ENCODE peak calls at places on chromosome 13, in six cellular contexts. A, F, I, D, O and S are unnamed samples.

GRCh38 chr13:84543976-84544375 is 661.7 kb upstream of the SLITRK1 start:
- DNase-seq in O (no peak), I (no peak), F (no peak), D (no peak), A (no peak), S (no peak)

GRCh38 chr13:47478985-47479384 is 522.1 kb downstream of the SUCLA2 start:
- DNase-seq in I (no peak), D (no peak), F (no peak), O (no peak), A (no peak), S (no peak)

GRCh38 chr13:99218545-99218944 is 17.9 kb downstream of the UBAC2 start:
- DNase-seq in F (no peak), D (peak; percentile 46), O (no peak), A (no peak), I (no peak), S (no peak)

GRCh38 chr13:113548778-113549621 is 35.6 kb upstream of the TFDP1 start:
- DNase-seq in A (no peak), O (peak; percentile 47), F (no peak), D (no peak), I (no peak), S (no peak)

GRCh38 chr13:74288361-74288911 is 154.2 kb upstream of the KLF12 start:
- DNase-seq in O (peak; percentile 59), F (no peak), D (peak; percentile 51), I (no peak), A (peak; percentile 48), S (no peak)

GRCh38 chr13:94601446-94602431 is at the start of gene GPR180:
- DNase-seq in I (peak; percentile 100), A (peak; percentile 88), D (peak; percentile 98), F (peak; percentile 26), O (peak; percentile 98), S (peak; percentile 93)

GRCh38 chr13:108427355-108427754 is 157.8 kb downstream of the TNFSF13B start:
- DNase-seq in F (no peak), D (no peak), O (no peak), I (peak; percentile 35), A (no peak), S (no peak)

GRCh38 chr13:100533588-100534041 is 55.0 kb downstream of the GGACT start:
- DNase-seq in A (no peak), F (no peak), I (no peak), D (no peak), O (peak; percentile 39), S (no peak)

GRCh38 chr13:43804461-43805070 is 17.8 kb upstream of the ENOX1 start:
- DNase-seq in F (no peak), A (peak; percentile 46), I (peak; percentile 70), O (no peak), D (no peak), S (peak; percentile 20)

GRCh38 chr13:113417836-113418721 is 35.2 kb downstream of the ADPRHL1 start:
- DNase-seq in F (no peak), D (no peak), O (no peak), I (no peak), A (no peak), S (no peak)

GRCh38 chr13:60074397-60074796 is 89.3 kb downstream of the DIAPH3 start:
- DNase-seq in A (no peak), O (no peak), F (no peak), I (peak; percentile 8), D (no peak), S (no peak)

GRCh38 chr13:66780814-66781213 is 449.3 kb downstream of the PCDH9 start:
- DNase-seq in F (no peak), A (no peak), O (no peak), I (peak; percentile 15), D (no peak), S (no peak)

GRCh38 chr13:46570273-46570672 is 17.3 kb downstream of the LRCH1 start:
- DNase-seq in O (no peak), D (no peak), A (no peak), F (no peak), I (no peak), S (no peak)

GRCh38 chr13:113393226-113393571 is 29.3 kb upstream of the GRTP1 start:
- DNase-seq in O (no peak), D (no peak), A (no peak), F (no peak), I (no peak), S (no peak)

GRCh38 chr13:69761581-69761980 is 346.0 kb upstream of the ATXN8OS start:
- DNase-seq in D (no peak), F (no peak), O (no peak), A (no peak), I (no peak), S (no peak)

GRCh38 chr13:40672310-40673060 is 6.0 kb upstream of the FOXO1 start:
- DNase-seq in O (no peak), D (no peak), I (peak; percentile 82), F (no peak), A (no peak), S (no peak)

GRCh38 chr13:50936681-50937080 is 27.1 kb downstream of the RNASEH2B start:
- DNase-seq in D (no peak), F (no peak), O (no peak), A (no peak), I (peak; percentile 78), S (no peak)

GRCh38 chr13:29937836-29938235 is 87.4 kb upstream of the UBL3 start:
- DNase-seq in A (peak; percentile 43), I (no peak), D (no peak), O (no peak), F (no peak), S (no peak)

GRCh38 chr13:73598021-73598712 is 536.0 kb downstream of the KLF12 start:
- DNase-seq in D (no peak), F (no peak), A (no peak), I (peak; percentile 57), O (no peak), S (no peak)

GRCh38 chr13:89343165-89343564 is 1672.0 kb downstream of the SLITRK5 start:
- DNase-seq in D (no peak), A (no peak), I (no peak), F (no peak), O (no peak), S (no peak)

GRCh38 chr13:42484396-42484795 is 89.6 kb upstream of the TNFSF11 start:
- DNase-seq in O (no peak), F (no peak), I (no peak), D (no peak), A (no peak), S (no peak)

GRCh38 chr13:67341406-67341805 is 111.3 kb upstream of the PCDH9 start:
- DNase-seq in I (no peak), F (no peak), O (no peak), A (no peak), D (no peak), S (no peak)

GRCh38 chr13:33204130-33204927 is 81.2 kb downstream of the STARD13 start:
- DNase-seq in A (no peak), D (no peak), F (no peak), I (peak; percentile 86), O (no peak), S (no peak)